ENCODE peak calls at places on chromosomes 13 and 19, in six cellular contexts. One of them, this sample, is unnamed.

GRCh38 chr13:74193391-74193790 is 59.2 kb upstream of the KLF12 start:
- DNase-seq in H1: no peak
- DNase-seq in NT2/D1: no peak
- DNase-seq in HepG2: no peak
- DNase-seq in K562: no peak
- DNase-seq in HCT116: no peak
- DNase-seq in this sample: no peak

GRCh38 chr19:29671393-29672076 is 6.3 kb downstream of the PLEKHF1 start:
- DNase-seq in NT2/D1: no peak
- DNase-seq in K562: peak
- DNase-seq in HepG2: peak
- DNase-seq in H1: no peak
- DNase-seq in HCT116: no peak
- DNase-seq in this sample: no peak

GRCh38 chr19:38671654-38672053 is 24.2 kb downstream of the ACTN4 start:
- DNase-seq in H1: no peak
- DNase-seq in HCT116: no peak
- DNase-seq in HepG2: no peak
- DNase-seq in K562: no peak
- DNase-seq in NT2/D1: no peak
- DNase-seq in this sample: no peak

GRCh38 chr13:41130356-41130755 is 2.2 kb downstream of the KBTBD6 start:
- DNase-seq in HCT116: no peak
- DNase-seq in NT2/D1: no peak
- DNase-seq in K562: no peak
- DNase-seq in H1: no peak
- DNase-seq in HepG2: no peak
- DNase-seq in this sample: no peak

GRCh38 chr13:24605923-24606372 is 74.3 kb upstream of the ATP12A start:
- DNase-seq in HepG2: peak
- DNase-seq in NT2/D1: no peak
- DNase-seq in HCT116: peak
- DNase-seq in K562: no peak
- DNase-seq in H1: peak
- DNase-seq in this sample: no peak

GRCh38 chr13:99150575-99151370 is 49.9 kb upstream of the UBAC2 start:
- DNase-seq in NT2/D1: no peak
- DNase-seq in HCT116: no peak
- DNase-seq in H1: no peak
- DNase-seq in K562: no peak
- DNase-seq in HepG2: no peak
- DNase-seq in this sample: no peak

GRCh38 chr19:39848392-39848791 is 2.2 kb upstream of the FBL start:
- DNase-seq in HepG2: no peak
- DNase-seq in K562: no peak
- DNase-seq in NT2/D1: no peak
- DNase-seq in H1: no peak
- DNase-seq in HCT116: no peak
- DNase-seq in this sample: no peak

GRCh38 chr13:111536239-111536638 is 215.8 kb downstream of the TEX29 start:
- DNase-seq in HepG2: no peak
- DNase-seq in H1: no peak
- DNase-seq in HCT116: no peak
- DNase-seq in NT2/D1: no peak
- DNase-seq in K562: no peak
- DNase-seq in this sample: no peak

GRCh38 chr13:98909016-98909415 is 68.8 kb downstream of the DOCK9 start:
- DNase-seq in HCT116: no peak
- DNase-seq in H1: no peak
- DNase-seq in K562: no peak
- DNase-seq in NT2/D1: no peak
- DNase-seq in HepG2: no peak
- DNase-seq in this sample: no peak

GRCh38 chr19:7505682-7506384 is 10.1 kb upstream of the ZNF358 start:
- DNase-seq in HCT116: no peak
- DNase-seq in NT2/D1: no peak
- DNase-seq in K562: peak
- DNase-seq in HepG2: no peak
- DNase-seq in H1: peak
- DNase-seq in this sample: peak

GRCh38 chr19:8576273-8576993 is 809 bp downstream of the MYO1F start:
- DNase-seq in NT2/D1: no peak
- DNase-seq in K562: no peak
- DNase-seq in H1: no peak
- DNase-seq in HCT116: no peak
- DNase-seq in HepG2: no peak
- DNase-seq in this sample: no peak

GRCh38 chr19:56837492-56837891 is 3.0 kb downstream of the PEG3 start:
- DNase-seq in K562: no peak
- DNase-seq in NT2/D1: peak
- DNase-seq in HCT116: no peak
- DNase-seq in H1: no peak
- DNase-seq in HepG2: peak
- DNase-seq in this sample: peak

GRCh38 chr19:10452726-10453620 is 32.6 kb downstream of the PDE4A start:
- DNase-seq in NT2/D1: no peak
- DNase-seq in HCT116: no peak
- DNase-seq in HepG2: no peak
- DNase-seq in H1: no peak
- DNase-seq in K562: peak
- DNase-seq in this sample: peak

GRCh38 chr19:46271488-46272197 is 25.2 kb upstream of the HIF3A start:
- DNase-seq in K562: no peak
- DNase-seq in H1: no peak
- DNase-seq in HCT116: no peak
- DNase-seq in HepG2: no peak
- DNase-seq in NT2/D1: no peak
- DNase-seq in this sample: no peak

GRCh38 chr13:104984296-104984818 is 1551.1 kb downstream of the EFNB2 start:
- DNase-seq in H1: no peak
- DNase-seq in NT2/D1: no peak
- DNase-seq in K562: no peak
- DNase-seq in HepG2: no peak
- DNase-seq in HCT116: no peak
- DNase-seq in this sample: peak

GRCh38 chr13:111210488-111210887 is 95.4 kb downstream of the ARHGEF7 start:
- DNase-seq in HCT116: no peak
- DNase-seq in NT2/D1: no peak
- DNase-seq in H1: no peak
- DNase-seq in K562: no peak
- DNase-seq in HepG2: no peak
- DNase-seq in this sample: no peak

GRCh38 chr13:37618554-37618953 is 20.0 kb upstream of the POSTN start:
- DNase-seq in K562: no peak
- DNase-seq in H1: no peak
- DNase-seq in HepG2: no peak
- DNase-seq in HCT116: no peak
- DNase-seq in NT2/D1: no peak
- DNase-seq in this sample: no peak

GRCh38 chr13:37617162-37617561 is 18.6 kb upstream of the POSTN start:
- DNase-seq in HepG2: no peak
- DNase-seq in HCT116: no peak
- DNase-seq in H1: no peak
- DNase-seq in NT2/D1: no peak
- DNase-seq in K562: no peak
- DNase-seq in this sample: no peak

GRCh38 chr13:37627428-37627827 is 28.9 kb upstream of the POSTN start:
- DNase-seq in HCT116: no peak
- DNase-seq in K562: no peak
- DNase-seq in H1: no peak
- DNase-seq in NT2/D1: no peak
- DNase-seq in HepG2: no peak
- DNase-seq in this sample: no peak

GRCh38 chr13:37616131-37616530 is 17.6 kb upstream of the POSTN start:
- DNase-seq in HCT116: no peak
- DNase-seq in K562: no peak
- DNase-seq in HepG2: no peak
- DNase-seq in NT2/D1: no peak
- DNase-seq in H1: no peak
- DNase-seq in this sample: no peak

GRCh38 chr13:37621811-37622361 is 23.3 kb upstream of the POSTN start:
- DNase-seq in HepG2: no peak
- DNase-seq in HCT116: no peak
- DNase-seq in NT2/D1: no peak
- DNase-seq in H1: no peak
- DNase-seq in K562: no peak
- DNase-seq in this sample: no peak
- TF ChIP-seq YY1 in HepG2: no peak
- TF ChIP-seq YY1 in HCT116: no peak
- TF ChIP-seq YY1 in NT2/D1: no peak
- TF ChIP-seq YY1 in H1: no peak
- TF ChIP-seq YY1 in K562: no peak
- TF ChIP-seq YY1 in this sample: no peak

GRCh38 chr19:51150627-51151026 is 8.5 kb downstream of the SIGLEC7 start:
- DNase-seq in H1: no peak
- DNase-seq in K562: no peak
- DNase-seq in NT2/D1: no peak
- DNase-seq in HepG2: no peak
- DNase-seq in HCT116: no peak
- DNase-seq in this sample: no peak
- TF ChIP-seq YY1 in H1: no peak
- TF ChIP-seq YY1 in K562: no peak
- TF ChIP-seq YY1 in NT2/D1: no peak
- TF ChIP-seq YY1 in HepG2: no peak
- TF ChIP-seq YY1 in HCT116: no peak
- TF ChIP-seq YY1 in this sample: no peak

DNA sequence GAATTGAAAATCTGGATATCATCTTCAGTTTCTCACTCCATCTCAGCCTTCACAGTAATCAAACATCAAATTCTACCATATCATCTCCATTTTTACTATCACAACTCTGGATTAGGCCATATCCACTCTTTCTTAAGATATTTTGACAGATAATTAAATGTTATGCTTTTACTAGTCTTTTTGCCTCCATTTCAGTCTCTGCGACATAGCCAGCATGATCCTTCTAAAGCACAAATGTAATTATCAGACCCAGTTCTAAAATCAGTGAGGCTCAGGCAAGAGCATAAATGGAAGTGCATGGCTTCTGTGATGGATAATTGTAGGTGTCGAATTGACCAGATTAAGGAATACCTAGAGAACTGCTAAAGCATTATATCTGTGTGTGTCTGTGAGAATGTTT is 307.7 kb downstream of the PCDH20 start:
- DNase-seq in HepG2: no peak
- DNase-seq in H1: no peak
- DNase-seq in NT2/D1: no peak
- DNase-seq in K562: no peak
- DNase-seq in HCT116: no peak
- DNase-seq in this sample: no peak
- TF ChIP-seq YY1 in HepG2: no peak
- TF ChIP-seq YY1 in H1: no peak
- TF ChIP-seq YY1 in NT2/D1: no peak
- TF ChIP-seq YY1 in K562: no peak
- TF ChIP-seq YY1 in HCT116: no peak
- TF ChIP-seq YY1 in this sample: no peak

GRCh38 chr13:51125495-51126226 is 14.6 kb upstream of the C13orf42 start:
- DNase-seq in NT2/D1: peak
- DNase-seq in K562: peak
- DNase-seq in H1: peak
- DNase-seq in HepG2: peak
- DNase-seq in HCT116: peak
- DNase-seq in this sample: peak

GRCh38 chr13:51134763-51135365 is 23.8 kb upstream of the C13orf42 start:
- DNase-seq in H1: peak
- DNase-seq in K562: no peak
- DNase-seq in NT2/D1: no peak
- DNase-seq in HepG2: no peak
- DNase-seq in HCT116: no peak
- DNase-seq in this sample: no peak

DNA sequence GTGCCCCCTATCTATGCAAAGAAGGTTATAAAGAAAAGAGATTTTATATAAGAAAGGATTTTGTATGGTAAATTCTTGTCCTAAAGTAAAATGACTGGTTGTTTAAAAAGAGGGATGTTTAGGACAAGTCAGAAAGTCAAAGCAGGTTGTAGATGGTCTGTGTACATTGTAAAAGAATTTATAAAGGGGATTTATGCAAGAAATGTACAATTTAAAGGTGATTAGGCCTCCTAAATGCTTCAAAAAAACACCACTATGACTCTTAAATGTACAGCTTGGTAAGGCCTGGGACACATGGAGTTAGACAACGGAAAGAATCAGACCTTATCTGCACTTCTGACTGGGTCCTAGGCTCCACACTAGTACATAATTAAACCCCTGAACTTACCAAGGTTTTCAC is 19.3 kb upstream of the C13orf42 start:
- DNase-seq in K562: no peak
- DNase-seq in HCT116: no peak
- DNase-seq in NT2/D1: no peak
- DNase-seq in HepG2: no peak
- DNase-seq in H1: no peak
- DNase-seq in this sample: no peak
- TF ChIP-seq YY1 in K562: no peak
- TF ChIP-seq YY1 in HCT116: no peak
- TF ChIP-seq YY1 in NT2/D1: no peak
- TF ChIP-seq YY1 in HepG2: no peak
- TF ChIP-seq YY1 in H1: no peak
- TF ChIP-seq YY1 in this sample: no peak

GRCh38 chr13:30143671-30144400 is 163.5 kb downstream of the KATNAL1 start:
- DNase-seq in K562: no peak
- DNase-seq in HepG2: no peak
- DNase-seq in HCT116: no peak
- DNase-seq in H1: no peak
- DNase-seq in NT2/D1: no peak
- DNase-seq in this sample: no peak

GRCh38 chr13:30140973-30141372 is 166.4 kb downstream of the KATNAL1 start:
- DNase-seq in K562: no peak
- DNase-seq in H1: no peak
- DNase-seq in HCT116: no peak
- DNase-seq in NT2/D1: no peak
- DNase-seq in HepG2: no peak
- DNase-seq in this sample: no peak

GRCh38 chr13:30142502-30143211 is 164.7 kb downstream of the KATNAL1 start:
- DNase-seq in K562: no peak
- DNase-seq in H1: no peak
- DNase-seq in HepG2: peak
- DNase-seq in HCT116: peak
- DNase-seq in NT2/D1: no peak
- DNase-seq in this sample: peak

GRCh38 chr13:30138511-30138910 is 168.8 kb downstream of the KATNAL1 start:
- DNase-seq in HCT116: no peak
- DNase-seq in NT2/D1: no peak
- DNase-seq in K562: no peak
- DNase-seq in H1: no peak
- DNase-seq in HepG2: no peak
- DNase-seq in this sample: no peak

GRCh38 chr13:30141773-30142501 is 165.4 kb downstream of the KATNAL1 start:
- DNase-seq in NT2/D1: no peak
- DNase-seq in HepG2: no peak
- DNase-seq in H1: no peak
- DNase-seq in K562: no peak
- DNase-seq in HCT116: no peak
- DNase-seq in this sample: no peak
- TF ChIP-seq YY1 in NT2/D1: no peak
- TF ChIP-seq YY1 in HepG2: no peak
- TF ChIP-seq YY1 in H1: no peak
- TF ChIP-seq YY1 in K562: no peak
- TF ChIP-seq YY1 in HCT116: no peak
- TF ChIP-seq YY1 in this sample: no peak

GRCh38 chr19:16260160-16260793 is 62.6 kb downstream of the AP1M1 start:
- DNase-seq in K562: no peak
- DNase-seq in HCT116: no peak
- DNase-seq in HepG2: no peak
- DNase-seq in H1: no peak
- DNase-seq in NT2/D1: no peak
- DNase-seq in this sample: no peak
- TF ChIP-seq YY1 in K562: no peak
- TF ChIP-seq YY1 in HCT116: no peak
- TF ChIP-seq YY1 in HepG2: no peak
- TF ChIP-seq YY1 in H1: no peak
- TF ChIP-seq YY1 in NT2/D1: no peak
- TF ChIP-seq YY1 in this sample: no peak

This sample was measured in SK-N-SH.